ENCODE peak calls at places on chromosomes 5 and 9, in four cellular contexts. A is choroid plexus epithelial cell, D is COR-L47, Y is kidney. C is an unnamed sample.

GRCh38 chr5:168699002-168699401 is 119.8 kb upstream of the PANK3 start:
- DNase-seq in D (no peak), Y (no peak), A (no peak), C (no peak)

GRCh38 chr9:78685471-78685870 is 388.5 kb downstream of the PSAT1 start:
- DNase-seq in A (no peak), D (no peak), Y (no peak), C (peak; percentile 21)

GRCh38 chr9:4174781-4175180 is 125.1 kb downstream of the GLIS3 start:
- DNase-seq in Y (no peak), D (no peak), A (no peak), C (no peak)

GRCh38 chr5:134127376-134127861 is 12.9 kb downstream of the TCF7 start:
- DNase-seq in A (peak; percentile 32), Y (no peak), D (no peak), C (peak; percentile 37)

GRCh38 chr5:83097582-83098265 is 20.4 kb downstream of the XRCC4 start:
- DNase-seq in Y (no peak), D (no peak), A (peak; percentile 68), C (peak; percentile 32)

GRCh38 chr5:172789687-172790495 is 18.9 kb upstream of the DUSP1 start:
- DNase-seq in Y (peak; percentile 83), A (no peak), D (no peak), C (peak; percentile 55)

GRCh38 chr5:174418809-174419522 is 305.4 kb upstream of the MSX2 start:
- DNase-seq in A (no peak), D (no peak), Y (no peak), C (peak; percentile 44)

GRCh38 chr9:132670359-132670815 is at the start of gene GTF3C4:
- DNase-seq in A (peak; percentile 79), D (peak; percentile 73), Y (peak; percentile 96), C (peak; percentile 63)

GRCh38 chr5:12861891-12862290 is 957.6 kb upstream of the CTNND2 start:
- DNase-seq in D (no peak), A (no peak), Y (no peak), C (no peak)

GRCh38 chr9:70811638-70812037 is 309.8 kb downstream of the TRPM3 start:
- DNase-seq in Y (no peak), D (no peak), A (no peak), C (no peak)

GRCh38 chr5:115398726-115399125 is 102.3 kb upstream of the CCDC112 start:
- DNase-seq in Y (no peak), A (peak; percentile 85), D (no peak), C (peak; percentile 79)

GRCh38 chr9:124197177-124198095 is 60.3 kb upstream of the NEK6 start:
- DNase-seq in Y (peak; percentile 39), A (no peak), D (no peak), C (no peak)

GRCh38 chr5:71883745-71884103 is 164.6 kb downstream of the CARTPT start:
- DNase-seq in A (no peak), D (no peak), Y (no peak), C (no peak)

GRCh38 chr9:111759762-111760639 is 34.7 kb downstream of the SHOC1 start:
- DNase-seq in D (peak; percentile 42), A (peak; percentile 95), Y (no peak), C (peak; percentile 90)

GRCh38 chr5:57172466-57172961 is 1.3 kb upstream of the GPBP1 start:
- DNase-seq in Y (no peak), A (peak; percentile 50), D (no peak), C (peak; percentile 49)

GRCh38 chr5:45847877-45848276 is 151.7 kb upstream of the HCN1 start:
- DNase-seq in A (no peak), Y (no peak), D (no peak), C (no peak)